ENCODE peak calls at places on chromosome 4, in ten cellular contexts. Q is cardiac muscle cell, G is ovary, E is SJSA1, V is stomach, C is lower lobe of right lung, A is neural progenitor cell, U is mesendoderm, K is cardiac fibroblast, P is psoas muscle. N is an unnamed sample.

GRCh38 chr4:83115000-83115399 is 471 bp upstream of the PLAC8 start:
- DNase-seq in V (no peak), A (no peak), E (no peak), P (no peak), K (peak), Q (no peak), U (peak), C (no peak), G (no peak), N (peak)

GRCh38 chr4:78754872-78755271 is 21.3 kb upstream of the BMP2K start:
- DNase-seq in U (no peak), K (no peak), P (no peak), V (no peak), G (no peak), E (no peak), Q (no peak), A (no peak), C (no peak), N (no peak)

GRCh38 chr4:186719925-186720694 is 3.5 kb downstream of the FAT1 start:
- DNase-seq in P (no peak), U (peak), G (no peak), K (peak), E (no peak), V (no peak), C (no peak), Q (peak), A (peak), N (peak)

GRCh38 chr4:175935016-175935661 is 123.1 kb upstream of the GPM6A start:
- DNase-seq in P (no peak), E (no peak), G (no peak), U (peak), V (no peak), K (no peak), Q (no peak), C (no peak), A (no peak), N (no peak)

GRCh38 chr4:101174679-101175078 is 172.6 kb downstream of the PPP3CA start:
- DNase-seq in C (no peak), G (no peak), E (no peak), A (no peak), P (no peak), U (no peak), Q (peak), K (no peak), V (no peak), N (no peak)

GRCh38 chr4:47383829-47384427 is 79.6 kb downstream of the COMMD8 start:
- DNase-seq in P (no peak), G (no peak), U (peak), K (peak), V (no peak), E (no peak), A (peak), C (no peak), Q (peak), N (peak)

GRCh38 chr4:176272799-176273198 is 3.8 kb upstream of the ASB5 start:
- DNase-seq in Q (no peak), G (no peak), C (no peak), U (peak), A (no peak), E (no peak), V (no peak), K (no peak), P (no peak), N (no peak)

GRCh38 chr4:186653973-186654372 is 69.7 kb downstream of the FAT1 start:
- DNase-seq in V (no peak), A (no peak), G (no peak), Q (no peak), E (no peak), C (no peak), P (no peak), U (peak), K (no peak), N (peak)

GRCh38 chr4:26050212-26050643 is 136.2 kb downstream of the SMIM20 start:
- DNase-seq in V (no peak), C (peak), U (no peak), E (no peak), K (no peak), P (peak), Q (no peak), A (no peak), G (peak), N (no peak)

GRCh38 chr4:55409468-55410171 is 13.9 kb downstream of the TMEM165 start:
- DNase-seq in Q (peak), G (no peak), A (peak), C (no peak), P (no peak), K (peak), U (peak), E (no peak), V (no peak), N (peak)

GRCh38 chr4:81426770-81427604 is 44.7 kb downstream of the RASGEF1B start:
- DNase-seq in K (peak), P (no peak), U (no peak), E (no peak), Q (no peak), V (no peak), G (no peak), C (no peak), A (peak), N (no peak)

GRCh38 chr4:145815027-145815612 is 123.5 kb downstream of the ZNF827 start:
- DNase-seq in V (no peak), G (no peak), C (no peak), K (no peak), E (no peak), A (no peak), Q (no peak), U (no peak), P (no peak), N (no peak)

GRCh38 chr4:78552398-78553396 is 1.1 kb downstream of the ANXA3 start:
- DNase-seq in C (peak), A (peak), Q (peak), V (no peak), P (no peak), G (no peak), E (peak), U (peak), K (no peak), N (no peak)

GRCh38 chr4:59126159-59126558 is 2016.0 kb upstream of the IGFBP7 start:
- DNase-seq in Q (no peak), P (no peak), A (no peak), C (no peak), K (no peak), G (no peak), U (no peak), E (no peak), V (no peak), N (no peak)

GRCh38 chr4:112411781-112412281 is 104.1 kb downstream of the NEUROG2 start:
- DNase-seq in Q (no peak), V (no peak), E (no peak), G (no peak), U (peak), K (no peak), A (peak), P (no peak), C (no peak), N (no peak)

GRCh38 chr4:145482209-145483021 is 762 bp downstream of the SMAD1 start:
- DNase-seq in A (peak), P (peak), K (peak), Q (peak), E (peak), G (peak), U (peak), C (peak), V (peak), N (peak)

GRCh38 chr4:76377481-76377901 is 43.5 kb downstream of the CCDC158 start:
- DNase-seq in Q (peak), E (no peak), U (no peak), P (no peak), V (no peak), A (peak), G (no peak), K (no peak), C (no peak), N (peak)

GRCh38 chr4:3780347-3781171 is 14.4 kb downstream of the ADRA2C start:
- DNase-seq in A (no peak), U (peak), G (no peak), P (no peak), K (no peak), E (no peak), V (no peak), C (no peak), Q (peak), N (no peak)

GRCh38 chr4:4269856-4270255 is 20.1 kb downstream of the LYAR start:
- DNase-seq in K (peak), V (no peak), G (no peak), Q (no peak), C (no peak), P (no peak), U (no peak), A (no peak), E (peak), N (peak)

GRCh38 chr4:90840828-90841227 is 713.6 kb downstream of the CCSER1 start:
- DNase-seq in C (no peak), K (no peak), G (no peak), Q (no peak), V (no peak), P (no peak), E (no peak), U (peak), A (no peak), N (no peak)

GRCh38 chr4:143186202-143186601 is 1.5 kb downstream of the USP38 start:
- DNase-seq in C (no peak), V (no peak), K (peak), A (peak), Q (no peak), E (no peak), G (no peak), U (no peak), P (no peak), N (peak)

GRCh38 chr4:136505020-136505419 is 1027.3 kb downstream of the PCDH18 start:
- DNase-seq in E (no peak), U (peak), K (no peak), V (no peak), P (no peak), C (no peak), Q (no peak), A (peak), G (no peak), N (no peak)

GRCh38 chr4:87824352-87824751 is 8.4 kb upstream of the MEPE start:
- DNase-seq in G (no peak), C (no peak), U (no peak), E (no peak), K (no peak), V (no peak), A (no peak), Q (no peak), P (no peak), N (peak)

GRCh38 chr4:150235795-150236385 is 157.6 kb downstream of the DCLK2 start:
- DNase-seq in U (no peak), Q (no peak), C (no peak), K (peak), P (no peak), A (no peak), E (peak), G (no peak), V (no peak), N (peak)

DNA sequence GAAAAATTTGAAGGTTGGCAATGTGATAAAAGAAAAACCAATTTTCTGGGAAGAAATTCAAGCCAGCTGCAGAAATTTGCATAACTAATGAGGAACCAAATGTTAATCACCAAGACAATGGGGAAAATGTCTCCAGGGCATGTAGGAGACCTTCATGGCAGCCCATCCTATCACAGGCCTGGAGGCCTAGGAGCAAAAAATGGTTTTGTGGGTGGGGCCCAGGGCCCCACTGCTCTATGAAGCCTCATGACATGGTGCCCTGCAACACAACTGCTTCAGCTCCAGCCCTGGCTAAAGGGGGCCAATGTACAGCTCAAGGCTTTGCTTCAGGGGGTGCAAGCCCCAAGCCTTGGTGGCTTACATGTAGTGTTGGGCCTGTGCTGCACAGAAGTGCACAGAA is 184.0 kb downstream of the TBCK start:
- DNase-seq in P (no peak), U (no peak), Q (no peak), A (no peak), G (no peak), V (no peak), E (no peak), C (no peak), K (no peak), N (no peak)
- H3K4me3 ChIP-seq in P (no peak), U (no peak), Q (no peak), A (no peak), G (no peak), V (no peak), E (no peak), C (no peak), K (no peak), N (no peak)

DNA sequence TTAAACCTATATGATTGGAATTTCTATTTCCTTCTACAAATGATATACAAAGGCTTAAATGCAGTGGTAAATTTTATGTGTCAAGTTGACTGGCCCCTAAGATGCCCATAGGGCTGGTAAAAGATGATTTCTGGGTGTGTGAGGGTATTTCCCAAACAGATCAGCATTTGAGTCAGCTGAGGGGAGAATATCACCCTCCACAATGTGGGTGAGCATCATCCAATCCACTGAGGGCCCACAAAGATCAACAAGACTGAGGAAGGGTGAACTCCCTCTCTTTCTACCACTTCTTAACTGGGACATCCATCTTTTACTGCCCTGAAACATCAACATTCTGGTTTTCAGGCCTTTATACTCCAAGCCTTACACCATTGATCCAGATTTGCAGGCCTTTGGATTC is 1020.8 kb upstream of the SLIT2 start:
- DNase-seq in P (no peak), U (no peak), V (no peak), Q (no peak), A (no peak), E (no peak), K (no peak), G (no peak), C (no peak), N (no peak)
- H3K4me3 ChIP-seq in P (no peak), U (no peak), V (no peak), Q (no peak), A (no peak), E (no peak), K (no peak), G (no peak), C (no peak), N (no peak)

DNA sequence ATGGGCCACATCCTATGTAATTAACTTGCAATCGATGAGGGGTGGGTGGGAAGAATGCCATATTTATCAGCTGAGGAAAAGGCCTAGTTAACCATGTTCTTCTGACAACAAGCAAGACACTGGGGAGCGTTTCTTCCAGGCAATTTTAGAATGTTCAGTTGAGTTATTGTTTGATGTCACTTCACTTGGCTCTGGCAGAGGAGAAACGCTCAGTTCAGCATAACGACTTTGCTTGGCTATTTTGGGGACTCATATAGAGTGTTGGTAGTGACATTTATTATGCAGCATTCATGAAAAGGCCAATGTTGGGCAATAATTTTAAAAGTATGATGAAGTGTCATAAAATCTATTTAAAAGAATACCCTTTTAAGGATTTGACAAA is 650 bp downstream of the SYNPO2 start:
- DNase-seq in Q (peak), P (no peak), V (no peak), K (no peak), A (no peak), E (no peak), C (no peak), U (no peak), G (no peak), N (no peak)
- H3K4me3 ChIP-seq in Q (peak), P (peak), V (peak), K (peak), A (peak), E (peak), C (peak), U (no peak), G (peak), N (peak)

DNA sequence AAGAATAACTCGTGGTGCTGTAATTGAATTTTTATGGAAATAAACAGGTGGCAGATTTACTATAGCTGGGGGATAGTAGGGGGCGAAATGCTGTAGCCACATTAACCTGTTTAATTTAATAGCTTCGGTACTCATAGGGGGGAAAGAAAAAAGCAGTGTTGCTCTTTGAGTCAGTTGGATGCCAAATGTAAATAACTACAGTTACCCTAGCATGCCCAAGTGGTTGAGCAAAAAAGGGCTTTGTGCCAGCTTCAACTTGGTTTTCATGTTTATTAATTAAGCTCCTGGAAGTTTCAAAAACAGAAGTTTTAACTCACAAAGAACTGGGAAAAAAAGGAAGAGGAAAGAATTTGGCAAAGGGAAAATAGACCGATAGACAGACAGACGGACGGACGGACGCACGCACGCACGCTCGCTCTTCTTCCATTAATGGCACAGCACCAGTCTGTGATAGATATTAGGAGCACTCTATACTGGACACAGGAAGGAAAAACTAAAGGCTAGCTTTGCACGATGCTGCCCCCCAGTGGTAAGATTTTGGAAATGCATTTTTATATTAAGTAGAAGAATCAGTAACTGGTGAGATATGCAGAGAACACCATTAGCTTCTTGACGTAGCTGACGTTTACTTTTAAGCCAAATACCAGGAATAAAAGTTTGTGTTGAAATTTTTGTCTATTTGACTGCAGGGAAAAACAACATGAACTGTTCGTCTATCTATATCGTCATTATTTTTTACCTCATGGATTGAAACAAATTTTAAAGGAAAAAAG is 151.8 kb downstream of the SLC7A11 start:
- DNase-seq in K (peak), E (peak), C (no peak), A (peak), V (peak), Q (peak), G (peak), P (no peak), U (peak), N (peak)
- H3K4me3 ChIP-seq in K (peak), E (peak), C (peak), A (no peak), V (peak), Q (no peak), G (no peak), P (peak), U (no peak), N (peak)

GRCh38 chr4:157004279-157005161 is 32.9 kb upstream of the PDGFC start:
- DNase-seq in V (no peak), Q (no peak), P (no peak), G (no peak), E (no peak), K (peak), C (no peak), A (no peak), U (no peak), N (peak)

GRCh38 chr4:156999175-156999517 is 27.5 kb upstream of the PDGFC start:
- DNase-seq in E (peak), C (no peak), P (no peak), Q (peak), K (peak), U (peak), G (no peak), V (peak), A (no peak), N (peak)

GRCh38 chr4:156992943-156993342 is 21.3 kb upstream of the PDGFC start:
- DNase-seq in K (peak), E (no peak), G (no peak), P (no peak), A (no peak), V (no peak), C (no peak), Q (no peak), U (no peak), N (no peak)

DNA sequence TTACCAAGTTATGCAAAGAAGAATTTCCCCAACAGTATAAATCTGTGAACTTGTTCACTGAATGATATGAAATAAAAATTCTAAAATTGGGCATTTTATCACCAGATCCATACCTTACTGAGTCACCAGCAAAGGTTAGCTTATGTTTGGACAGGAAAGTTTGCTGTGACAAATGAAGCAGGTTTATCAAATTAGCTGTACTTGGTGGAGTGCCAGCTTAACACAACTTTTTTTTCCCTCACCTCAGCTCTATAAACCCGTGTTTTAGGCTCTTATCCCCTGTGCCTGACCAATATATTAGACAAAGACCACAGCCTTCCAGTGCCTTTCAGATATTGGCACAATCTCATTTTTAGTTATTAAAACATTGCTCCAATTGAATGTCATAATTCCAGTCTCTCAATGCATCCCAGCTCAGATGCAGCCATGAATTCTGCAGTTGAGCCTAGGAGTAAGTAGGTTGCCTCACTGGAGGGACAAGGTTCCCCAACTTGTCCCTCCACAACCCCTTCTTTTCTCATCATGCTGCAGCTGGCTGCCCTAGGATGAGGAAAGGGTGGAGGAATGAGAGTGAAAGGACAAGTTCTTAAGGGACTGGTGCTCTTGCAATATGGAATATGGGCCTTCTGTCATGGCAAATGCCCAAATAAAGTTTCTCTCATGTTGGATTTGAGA is 27.0 kb upstream of the PDGFC start:
- DNase-seq in C (no peak), G (no peak), A (no peak), Q (no peak), P (no peak), E (no peak), U (no peak), K (peak), V (no peak), N (no peak)
- H3K4me3 ChIP-seq in C (no peak), G (no peak), A (no peak), Q (no peak), P (no peak), E (no peak), U (no peak), K (no peak), V (no peak), N (no peak)

GRCh38 chr4:89226665-89227572 is 80.7 kb downstream of the GPRIN3 start:
- DNase-seq in V (peak), P (peak), A (peak), U (peak), K (peak), C (peak), Q (peak), E (peak), G (peak), N (peak)
- H3K4me3 ChIP-seq in V (no peak), P (no peak), A (no peak), U (no peak), K (no peak), C (no peak), Q (no peak), E (no peak), G (no peak), N (no peak)

GRCh38 chr4:17812801-17813200 is 2.0 kb downstream of the NCAPG start:
- DNase-seq in K (peak), V (no peak), E (no peak), C (no peak), Q (no peak), P (no peak), A (no peak), U (no peak), G (no peak), N (no peak)
- H3K4me3 ChIP-seq in K (peak), V (no peak), E (peak), C (no peak), Q (peak), P (no peak), A (peak), U (no peak), G (no peak), N (peak)

N was measured in fibroblast of villous mesenchyme.